ENCODE peak calls at places on chromosome 12, in eight cellular contexts. D, N, W, S, Q, Z, U and Y are unnamed samples.

GRCh38 chr12:84508325-84508861 is 404.2 kb downstream of the SLC6A15 start:
- DNase-seq in S (peak), W (peak), D (peak), Z (peak), Q (peak), U (no peak), N (no peak), Y (peak)

GRCh38 chr12:109445224-109445623 is 31.9 kb downstream of the KCTD10 start:
- DNase-seq in Z (peak), Q (no peak), U (no peak), D (no peak), N (no peak), S (no peak), W (no peak), Y (no peak)

GRCh38 chr12:388012-388411 is 1.1 kb downstream of the KDM5A start:
- DNase-seq in S (no peak), Z (no peak), U (no peak), Q (no peak), W (no peak), D (no peak), N (no peak), Y (no peak)

GRCh38 chr12:105214141-105214540 is 21.8 kb downstream of the APPL2 start:
- DNase-seq in N (no peak), Z (peak), U (no peak), W (no peak), Q (no peak), S (no peak), D (no peak), Y (no peak)

GRCh38 chr12:11555743-11556625 is 93.5 kb upstream of the ETV6 start:
- DNase-seq in D (no peak), N (no peak), Z (peak), U (no peak), W (no peak), Q (no peak), S (peak), Y (no peak)

GRCh38 chr12:89829434-89829975 is 120.9 kb upstream of the ATP2B1 start:
- DNase-seq in S (no peak), Z (peak), N (no peak), Q (no peak), D (peak), W (no peak), U (no peak), Y (no peak)

GRCh38 chr12:27385756-27386155 is 53.1 kb downstream of the BMAL2 start:
- DNase-seq in W (no peak), U (no peak), D (no peak), Z (no peak), N (no peak), S (no peak), Q (no peak), Y (no peak)

GRCh38 chr12:100842156-100842555 is 47.6 kb downstream of the ANO4 start:
- DNase-seq in U (no peak), Q (no peak), Z (peak), N (no peak), W (no peak), S (no peak), D (peak), Y (no peak)

GRCh38 chr12:52496590-52497071 is 3.6 kb upstream of the KRT6A start:
- DNase-seq in Q (peak), U (no peak), D (peak), Z (peak), S (peak), N (no peak), W (no peak), Y (no peak)

GRCh38 chr12:118706437-118706836 is 274.9 kb upstream of the SRRM4 start:
- DNase-seq in Z (no peak), U (no peak), D (no peak), W (no peak), N (no peak), S (no peak), Q (no peak), Y (peak)

GRCh38 chr12:51846911-51847829 is 1.3 kb downstream of the FIGNL2 start:
- DNase-seq in U (no peak), S (peak), W (peak), N (no peak), Z (peak), Q (peak), D (no peak), Y (no peak)

GRCh38 chr12:25958254-25959068 is at the start of gene RASSF8:
- DNase-seq in U (no peak), S (peak), N (no peak), W (peak), D (peak), Q (peak), Z (peak), Y (peak)

GRCh38 chr12:128557231-128557630 is 266.5 kb downstream of the SLC15A4 start:
- DNase-seq in D (no peak), Q (no peak), W (no peak), N (no peak), U (no peak), S (no peak), Z (no peak), Y (no peak)

GRCh38 chr12:96401061-96401871 is 1.0 kb upstream of the CDK17 start:
- DNase-seq in D (peak), W (peak), Z (peak), U (peak), Q (peak), S (peak), N (peak), Y (peak)

GRCh38 chr12:114666746-114667668 is 17.0 kb downstream of the TBX3 start:
- DNase-seq in Z (no peak), N (no peak), W (no peak), S (no peak), U (no peak), D (no peak), Q (no peak), Y (no peak)

GRCh38 chr12:40225337-40225983 is 663 bp downstream of the LRRK2 start:
- DNase-seq in U (no peak), N (no peak), D (peak), Q (no peak), W (no peak), Z (no peak), S (no peak), Y (no peak)

GRCh38 chr12:22101749-22102243 is 55.8 kb downstream of the CMAS start:
- DNase-seq in Z (peak), U (no peak), Q (no peak), D (peak), W (no peak), S (peak), N (peak), Y (peak)

GRCh38 chr12:96404683-96405082 is 4.4 kb upstream of the CDK17 start:
- DNase-seq in N (no peak), D (no peak), Q (no peak), S (no peak), U (peak), W (no peak), Z (no peak), Y (no peak)

GRCh38 chr12:38158428-38159091 is 158.0 kb upstream of the ALG10B start:
- DNase-seq in Z (no peak), D (no peak), W (no peak), S (no peak), U (no peak), Q (no peak), N (no peak), Y (no peak)

GRCh38 chr12:96177013-96177412 is 17.2 kb upstream of the ELK3 start:
- DNase-seq in W (no peak), Z (peak), N (no peak), D (peak), Q (no peak), U (no peak), S (peak), Y (peak)

GRCh38 chr12:26935636-26936378 is 2.0 kb downstream of the INTS13 start:
- DNase-seq in D (no peak), Z (no peak), N (peak), Q (no peak), U (peak), S (peak), W (no peak), Y (no peak)

GRCh38 chr12:104998423-104999346 is 12.6 kb downstream of the NOPCHAP1 start:
- DNase-seq in Q (no peak), N (no peak), W (no peak), S (no peak), D (no peak), Z (no peak), U (no peak), Y (no peak)

GRCh38 chr12:2625267-2625666 is 169.5 kb upstream of the FKBP4 start:
- DNase-seq in Z (no peak), W (no peak), N (no peak), Q (no peak), D (no peak), U (no peak), S (no peak), Y (no peak)

GRCh38 chr12:122104844-122105243 is 26.3 kb downstream of the MLXIP start:
- DNase-seq in D (no peak), Z (no peak), S (no peak), Q (no peak), N (no peak), U (no peak), W (no peak), Y (no peak)

GRCh38 chr12:27572486-27573255 is 48.7 kb downstream of the PPFIBP1 start:
- DNase-seq in S (no peak), Q (no peak), D (peak), Z (peak), U (no peak), W (no peak), N (no peak), Y (no peak)

GRCh38 chr12:15757553-15758255 is 31.5 kb downstream of the EPS8 start:
- DNase-seq in W (no peak), Q (peak), S (peak), U (no peak), Z (peak), D (peak), N (no peak), Y (no peak)

GRCh38 chr12:114993202-114993601 is 309.2 kb upstream of the TBX3 start:
- DNase-seq in W (no peak), Z (no peak), Q (no peak), S (no peak), D (no peak), N (no peak), U (no peak), Y (no peak)

DNA sequence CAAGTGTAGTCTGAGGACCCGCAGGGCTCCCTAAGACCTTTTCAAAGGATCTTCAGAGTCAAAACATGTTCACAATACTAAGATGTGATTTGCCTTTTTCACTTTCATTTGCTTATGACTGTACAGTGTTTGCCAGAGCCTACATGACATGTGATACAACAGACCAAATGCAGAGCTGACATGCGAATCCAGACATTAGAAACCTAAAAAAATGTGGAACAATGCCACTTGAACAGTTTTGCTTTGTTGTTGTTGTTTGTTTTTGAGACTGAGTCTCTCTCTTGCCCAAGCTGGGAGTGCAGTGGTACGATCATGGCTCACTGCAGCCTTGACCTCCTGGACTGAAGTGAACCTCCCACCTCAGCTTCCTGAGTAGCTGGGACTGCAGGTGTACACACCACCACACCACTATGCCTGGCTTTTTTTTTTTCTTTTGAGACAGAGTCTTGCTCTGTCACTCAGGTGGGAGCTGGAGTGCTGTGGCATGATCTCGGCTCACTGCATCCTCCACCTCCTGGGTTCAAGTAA is 5.3 kb upstream of the RAB35 start:
- DNase-seq in Q (no peak), Z (no peak), S (no peak), W (no peak), U (peak), N (no peak), D (no peak), Y (peak)
- H3K4me3 ChIP-seq in Q (no peak), Z (no peak), S (no peak), W (no peak), U (peak), N (no peak), D (no peak), Y (peak)

DNA sequence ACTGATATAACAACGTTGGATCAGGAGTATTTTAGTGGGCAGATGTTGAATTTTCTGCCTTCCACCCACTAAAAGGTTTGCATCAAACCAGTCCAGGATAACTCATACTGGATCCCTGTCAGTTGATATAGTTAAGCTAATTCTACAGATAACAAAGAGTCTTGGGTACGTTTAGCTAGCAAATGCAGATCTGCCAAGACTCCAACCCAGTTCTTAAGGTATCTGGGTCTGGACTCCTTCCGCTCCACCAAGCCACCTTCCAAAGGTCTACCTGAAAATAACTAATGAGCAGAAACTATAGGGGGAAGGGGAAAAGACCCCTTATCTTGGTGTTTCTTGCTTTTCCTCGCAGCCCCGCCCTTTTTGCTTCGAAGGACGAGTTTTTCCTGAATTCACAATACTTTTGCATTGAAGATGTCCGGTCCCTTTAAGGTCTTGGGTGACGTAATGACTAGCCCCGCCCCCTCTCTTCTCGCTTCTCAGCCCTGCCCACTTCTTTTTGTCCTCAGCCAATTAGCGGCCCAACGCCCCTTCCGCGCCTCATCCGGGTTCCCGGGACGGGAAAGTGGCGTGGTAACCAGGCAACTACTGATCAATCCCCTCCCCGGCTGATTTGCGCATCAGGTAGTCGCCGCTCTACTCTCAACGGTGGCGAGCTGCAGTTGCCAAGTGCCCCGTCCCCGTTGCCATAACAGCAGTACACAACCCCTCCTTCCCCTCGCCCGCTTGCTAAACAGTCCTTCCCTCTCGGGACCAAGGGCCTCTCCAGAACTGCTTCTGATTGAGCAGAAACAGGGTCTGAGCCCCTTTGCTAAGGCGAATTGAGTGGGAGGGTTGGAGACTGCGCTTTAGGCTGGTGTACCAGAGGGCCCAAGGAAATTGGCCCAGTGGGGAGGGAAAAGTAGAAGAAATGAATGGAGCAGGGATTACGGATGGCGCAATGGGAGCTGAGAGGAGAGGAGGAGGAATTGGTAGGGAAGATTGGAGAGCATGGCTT is at the start of gene LRRC23:
- DNase-seq in Q (peak), S (peak), Z (peak), N (peak), W (peak), D (peak), U (peak), Y (peak)
- TF ChIP-seq CTCF in Q (no peak), S (no peak), Z (no peak), N (no peak), W (no peak), D (no peak), U (no peak), Y (no peak)

DNA sequence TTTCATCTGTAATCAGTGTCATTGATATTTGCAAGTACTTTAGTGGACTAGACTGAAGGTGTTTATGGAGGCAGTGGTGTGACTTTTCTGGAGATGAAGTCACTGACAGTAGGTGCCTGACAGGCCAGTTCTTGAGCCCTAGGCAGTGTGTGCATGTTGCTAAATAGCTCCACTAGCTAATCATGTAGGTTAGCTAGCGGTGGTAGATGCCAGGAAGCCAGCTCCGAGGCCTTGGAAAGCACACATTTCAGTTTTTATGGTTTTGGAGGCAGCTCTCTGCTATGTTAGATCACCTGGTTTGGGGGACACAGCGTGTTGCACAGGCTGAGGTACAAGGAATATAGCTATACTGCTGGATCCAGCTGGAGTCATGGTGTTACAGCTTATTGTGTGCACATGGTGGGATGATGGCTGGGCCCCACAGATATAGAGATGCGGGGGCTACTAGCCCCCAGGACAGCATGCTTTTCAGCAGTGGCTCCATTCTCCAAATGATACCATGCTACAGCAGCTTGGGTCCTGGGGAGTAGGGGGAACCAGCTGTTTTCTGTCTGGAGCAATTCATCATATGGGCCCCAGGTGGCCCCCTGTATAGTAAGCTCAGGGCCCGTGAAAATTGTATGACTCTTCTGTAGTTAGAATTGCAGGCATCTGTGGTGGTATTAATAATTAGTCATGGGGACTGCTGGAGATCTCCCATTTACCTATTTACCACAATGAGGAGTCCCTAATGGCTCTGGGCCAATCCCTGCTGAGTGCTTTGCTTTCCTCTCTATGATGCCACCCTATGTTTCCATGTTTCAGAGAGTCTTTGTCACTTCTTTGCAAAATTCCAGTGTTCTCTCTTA is 367.2 kb upstream of the LMO3 start:
- DNase-seq in N (no peak), W (no peak), D (no peak), U (no peak), Z (no peak), Q (no peak), S (no peak), Y (no peak)
- H3K4me3 ChIP-seq in N (no peak), W (no peak), D (no peak), U (no peak), Z (no peak), Q (no peak), S (no peak), Y (no peak)

GRCh38 chr12:8052679-8053078 is 13.5 kb downstream of the C3AR1 start:
- DNase-seq in W (no peak), D (no peak), Z (no peak), N (peak), Q (no peak), S (peak), U (no peak), Y (no peak)
- TF ChIP-seq CTCF in W (no peak), D (no peak), Z (no peak), N (no peak), Q (no peak), S (no peak), U (no peak), Y (no peak)

GRCh38 chr12:116199160-116199559 is 78.3 kb downstream of the MED13L start:
- DNase-seq in W (no peak), N (no peak), S (no peak), U (no peak), Z (no peak), Q (no peak), D (no peak), Y (no peak)

GRCh38 chr12:116194935-116195431 is 82.5 kb downstream of the MED13L start:
- DNase-seq in N (no peak), Z (no peak), Q (no peak), U (peak), S (peak), D (no peak), W (no peak), Y (peak)

GRCh38 chr12:116200812-116201211 is 76.7 kb downstream of the MED13L start:
- DNase-seq in Q (no peak), Z (peak), N (no peak), W (no peak), U (no peak), S (no peak), D (peak), Y (no peak)

GRCh38 chr12:116196752-116197718 is 80.5 kb downstream of the MED13L start:
- DNase-seq in W (peak), N (no peak), D (peak), S (no peak), U (no peak), Z (peak), Q (no peak), Y (peak)

GRCh38 chr12:116196226-116196625 is 81.3 kb downstream of the MED13L start:
- DNase-seq in Z (no peak), Q (no peak), D (no peak), N (no peak), U (no peak), S (no peak), W (no peak), Y (peak)
- H3K4me3 ChIP-seq in Z (no peak), Q (no peak), D (no peak), N (no peak), U (no peak), S (no peak), W (no peak), Y (no peak)

DNA sequence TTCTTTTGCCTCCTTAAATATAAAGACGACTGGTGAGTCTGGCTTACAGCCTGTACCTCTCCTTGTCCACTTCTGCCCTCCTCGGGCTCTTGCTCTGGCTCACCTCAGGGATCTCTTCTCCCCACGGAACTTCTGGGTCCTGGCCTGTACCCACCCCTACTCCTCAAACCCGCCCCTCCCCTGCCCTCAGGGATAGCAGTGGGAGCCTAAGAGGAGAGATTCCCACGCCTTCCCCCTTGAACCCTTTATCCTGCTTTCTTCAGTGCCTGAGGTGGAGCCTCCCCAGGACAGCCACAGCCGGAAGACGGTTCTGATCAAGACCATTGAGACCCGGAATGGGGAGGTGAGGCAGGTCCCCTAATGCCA is 2.7 kb downstream of the PRPH start:
- DNase-seq in W (no peak), Z (no peak), Q (no peak), D (no peak), S (no peak), N (no peak), U (no peak), Y (no peak)
- TF ChIP-seq CTCF in W (no peak), Z (no peak), Q (no peak), D (no peak), S (no peak), N (no peak), U (no peak), Y (no peak)

DNA sequence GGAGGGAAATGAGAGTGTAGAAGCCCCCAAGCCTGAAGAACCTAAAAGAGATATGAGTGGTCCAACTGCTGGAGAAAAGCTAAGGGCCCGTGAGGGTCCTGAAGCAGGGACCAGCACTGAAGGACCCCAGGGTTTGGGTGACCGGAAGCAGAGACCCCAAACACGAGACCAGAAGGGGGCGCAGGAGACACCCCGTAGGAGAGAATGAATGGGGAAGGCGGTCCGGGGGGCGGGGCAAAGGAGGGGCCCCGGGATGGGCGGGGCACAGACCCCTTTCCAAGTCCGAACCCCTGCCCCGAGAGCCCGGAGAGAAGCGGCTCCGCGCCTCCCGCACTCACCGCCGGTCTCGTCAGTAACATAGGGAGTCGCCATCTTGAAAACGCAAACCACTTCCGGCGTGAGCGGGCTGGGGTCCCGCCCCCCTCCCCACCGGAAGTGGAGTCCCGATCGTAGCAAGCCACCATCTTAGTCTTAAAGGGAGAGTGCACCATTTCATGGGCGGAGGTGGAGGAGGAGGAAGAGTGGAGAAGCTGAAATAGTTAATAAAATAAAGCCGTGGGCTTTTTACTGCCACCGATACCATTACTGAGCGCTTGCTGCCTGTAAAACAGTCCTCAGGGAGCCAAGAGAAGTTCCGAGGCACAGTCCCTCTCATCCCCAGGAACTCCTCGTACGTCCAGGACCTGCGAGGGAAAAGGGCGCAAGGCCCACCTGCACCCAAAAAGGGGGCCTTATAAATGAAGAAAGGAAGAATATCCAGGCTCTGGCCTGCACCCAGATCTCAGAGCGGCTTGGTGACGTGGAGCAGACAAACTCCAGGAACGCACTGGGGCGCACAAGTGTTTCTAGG is 731 bp downstream of the PYM1 start:
- DNase-seq in W (peak), Z (peak), Q (peak), S (peak), D (peak), N (peak), U (peak), Y (peak)
- H3K4me3 ChIP-seq in W (peak), Z (peak), Q (peak), S (peak), D (peak), N (peak), U (peak), Y (peak)